ENCODE peak calls at places on chromosomes 7 and 10, in six cellular contexts. D is H1; I is CD8-positive, alpha-beta memory T cell; S is cardiac muscle cell; U is LoVo; P is stimulated activated CD4-positive, alpha-beta T cell treated with anti-CD3 and anti-CD28 coated beads, Interleukin-1b, Interleukin-23, amount 100 ng/mL, for 48 hours. B is an unnamed sample.

GRCh38 chr10:266974-267425 is 131.7 kb downstream of the ZMYND11 start:
- DNase-seq in S (no peak), U (no peak), P (no peak), D (no peak), I (no peak), B (no peak)

GRCh38 chr10:127556911-127557310 is 7.8 kb downstream of the NPS start:
- DNase-seq in I (no peak), U (no peak), S (peak), P (no peak), D (no peak), B (no peak)

GRCh38 chr10:625751-626711 is 63.4 kb downstream of the DIP2C start:
- DNase-seq in S (no peak), P (no peak), D (no peak), U (no peak), I (no peak), B (no peak)

GRCh38 chr10:23001901-23002516 is 74.2 kb downstream of the ARMC3 start:
- DNase-seq in U (no peak), P (no peak), D (peak), I (no peak), S (no peak), B (no peak)

GRCh38 chr7:141355057-141355456 is 196.2 kb upstream of the AGK start:
- DNase-seq in S (no peak), D (no peak), U (no peak), P (no peak), I (no peak), B (no peak)

GRCh38 chr10:96390460-96390864 is 31.7 kb upstream of the OPALIN start:
- DNase-seq in U (no peak), D (no peak), P (no peak), I (no peak), S (no peak), B (no peak)

GRCh38 chr7:88141479-88141878 is 78.4 kb downstream of the SRI start:
- DNase-seq in S (no peak), U (no peak), D (no peak), P (no peak), I (no peak), B (no peak)

GRCh38 chr10:69479241-69479730 is 28.0 kb downstream of the TSPAN15 start:
- DNase-seq in U (no peak), I (no peak), P (no peak), S (peak), D (no peak), B (no peak)

GRCh38 chr10:1399431-1400120 is 337.7 kb downstream of the ADARB2 start:
- DNase-seq in U (no peak), S (no peak), P (no peak), I (no peak), D (no peak), B (no peak)

GRCh38 chr7:76428868-76429805 is 4.4 kb downstream of the ZP3 start:
- DNase-seq in S (no peak), P (no peak), I (no peak), D (no peak), U (no peak), B (no peak)

GRCh38 chr7:140966561-140967234 is 42.0 kb upstream of the BRAF start:
- DNase-seq in D (no peak), S (no peak), I (no peak), U (no peak), P (no peak), B (no peak)

GRCh38 chr7:33145174-33145573 is 15.8 kb downstream of the BBS9 start:
- DNase-seq in D (no peak), U (no peak), S (no peak), P (no peak), I (no peak), B (no peak)

GRCh38 chr7:143882020-143882610 is 19.9 kb downstream of the TCAF1 start:
- DNase-seq in P (no peak), I (peak), S (peak), D (no peak), U (no peak), B (no peak)

GRCh38 chr7:28706607-28707006 is 251.5 kb downstream of the TRIL start:
- DNase-seq in U (no peak), S (no peak), P (no peak), D (no peak), I (no peak), B (no peak)

GRCh38 chr7:92749832-92750231 is 86.5 kb downstream of the CDK6 start:
- DNase-seq in P (no peak), S (no peak), U (no peak), D (no peak), I (no peak), B (no peak)

GRCh38 chr10:1631282-1631681 is 106.0 kb downstream of the ADARB2 start:
- DNase-seq in S (no peak), U (no peak), D (no peak), P (no peak), I (no peak), B (no peak)

B was measured in T-cell.